ENCODE peak calls at places on chromosomes 16 and 17, in six cellular contexts. One of them, this sample, is unnamed.

GRCh38 chr17:5419959-5420653 is at the start of gene RPAIN:
- DNase-seq in ovary: peak
- DNase-seq in bronchial epithelial cell: peak
- DNase-seq in BE2C: peak
- DNase-seq in Caco-2: peak
- DNase-seq in AG09319: peak
- DNase-seq in this sample: peak

GRCh38 chr17:76679242-76679641 is 31.5 kb downstream of the MXRA7 start:
- DNase-seq in BE2C: no peak
- DNase-seq in Caco-2: no peak
- DNase-seq in AG09319: no peak
- DNase-seq in ovary: no peak
- DNase-seq in bronchial epithelial cell: no peak
- DNase-seq in this sample: no peak

GRCh38 chr16:61313931-61314330 is 722.3 kb downstream of the CDH8 start:
- DNase-seq in bronchial epithelial cell: peak
- DNase-seq in ovary: no peak
- DNase-seq in Caco-2: no peak
- DNase-seq in BE2C: no peak
- DNase-seq in AG09319: no peak
- DNase-seq in this sample: no peak

GRCh38 chr17:73770115-73770848 is 126.0 kb upstream of the SDK2 start:
- DNase-seq in BE2C: peak
- DNase-seq in AG09319: peak
- DNase-seq in bronchial epithelial cell: peak
- DNase-seq in Caco-2: no peak
- DNase-seq in ovary: peak
- DNase-seq in this sample: peak

GRCh38 chr17:76076765-76077581 is 2.0 kb upstream of the ZACN start:
- DNase-seq in Caco-2: no peak
- DNase-seq in AG09319: no peak
- DNase-seq in ovary: no peak
- DNase-seq in BE2C: no peak
- DNase-seq in bronchial epithelial cell: no peak
- DNase-seq in this sample: no peak

GRCh38 chr16:72921106-72921505 is 126.8 kb downstream of the ZFHX3 start:
- DNase-seq in bronchial epithelial cell: no peak
- DNase-seq in Caco-2: no peak
- DNase-seq in AG09319: no peak
- DNase-seq in BE2C: no peak
- DNase-seq in ovary: no peak
- DNase-seq in this sample: no peak

GRCh38 chr17:1779571-1780074 is 17.8 kb downstream of the SERPINF1 start:
- DNase-seq in BE2C: no peak
- DNase-seq in bronchial epithelial cell: peak
- DNase-seq in ovary: peak
- DNase-seq in AG09319: peak
- DNase-seq in Caco-2: no peak
- DNase-seq in this sample: peak

GRCh38 chr17:512926-513325 is 160.3 kb upstream of the RPH3AL start:
- DNase-seq in BE2C: no peak
- DNase-seq in Caco-2: no peak
- DNase-seq in ovary: peak
- DNase-seq in AG09319: peak
- DNase-seq in bronchial epithelial cell: peak
- DNase-seq in this sample: no peak

GRCh38 chr16:81526935-81527334 is 82.3 kb downstream of the CMIP start:
- DNase-seq in Caco-2: no peak
- DNase-seq in AG09319: no peak
- DNase-seq in BE2C: no peak
- DNase-seq in ovary: peak
- DNase-seq in bronchial epithelial cell: peak
- DNase-seq in this sample: no peak

GRCh38 chr17:33316733-33317132 is 23.6 kb upstream of the ASIC2 start:
- DNase-seq in bronchial epithelial cell: no peak
- DNase-seq in AG09319: no peak
- DNase-seq in ovary: no peak
- DNase-seq in BE2C: no peak
- DNase-seq in Caco-2: no peak
- DNase-seq in this sample: no peak

GRCh38 chr17:8013731-8014557 is 11.5 kb downstream of the GUCY2D start:
- DNase-seq in ovary: no peak
- DNase-seq in bronchial epithelial cell: no peak
- DNase-seq in AG09319: no peak
- DNase-seq in Caco-2: no peak
- DNase-seq in BE2C: no peak
- DNase-seq in this sample: no peak

GRCh38 chr16:78608305-78608776 is 508.9 kb downstream of the WWOX start:
- DNase-seq in bronchial epithelial cell: no peak
- DNase-seq in Caco-2: no peak
- DNase-seq in AG09319: no peak
- DNase-seq in BE2C: no peak
- DNase-seq in ovary: peak
- DNase-seq in this sample: no peak
- TF ChIP-seq CTCF in bronchial epithelial cell: no peak
- TF ChIP-seq CTCF in Caco-2: no peak
- TF ChIP-seq CTCF in AG09319: no peak
- TF ChIP-seq CTCF in BE2C: no peak
- TF ChIP-seq CTCF in ovary: no peak
- TF ChIP-seq CTCF in this sample: no peak

GRCh38 chr16:1494129-1494640 is 1.0 kb downstream of the TELO2 start:
- DNase-seq in ovary: peak
- DNase-seq in BE2C: peak
- DNase-seq in bronchial epithelial cell: peak
- DNase-seq in AG09319: peak
- DNase-seq in Caco-2: peak
- DNase-seq in this sample: peak
- TF ChIP-seq CTCF in ovary: no peak
- TF ChIP-seq CTCF in BE2C: peak
- TF ChIP-seq CTCF in bronchial epithelial cell: peak
- TF ChIP-seq CTCF in AG09319: peak
- TF ChIP-seq CTCF in Caco-2: no peak
- TF ChIP-seq CTCF in this sample: peak

GRCh38 chr16:78570409-78571141 is 471.1 kb downstream of the WWOX start:
- DNase-seq in Caco-2: no peak
- DNase-seq in BE2C: no peak
- DNase-seq in bronchial epithelial cell: no peak
- DNase-seq in ovary: no peak
- DNase-seq in AG09319: no peak
- DNase-seq in this sample: no peak
- TF ChIP-seq CTCF in Caco-2: no peak
- TF ChIP-seq CTCF in BE2C: no peak
- TF ChIP-seq CTCF in bronchial epithelial cell: no peak
- TF ChIP-seq CTCF in ovary: no peak
- TF ChIP-seq CTCF in AG09319: no peak
- TF ChIP-seq CTCF in this sample: no peak

GRCh38 chr17:35352284-35352683 is 21.1 kb downstream of the SLFN11 start:
- DNase-seq in AG09319: no peak
- DNase-seq in bronchial epithelial cell: no peak
- DNase-seq in ovary: no peak
- DNase-seq in Caco-2: no peak
- DNase-seq in BE2C: no peak
- DNase-seq in this sample: no peak

GRCh38 chr17:35345445-35345925 is 27.9 kb downstream of the SLFN11 start:
- DNase-seq in BE2C: no peak
- DNase-seq in ovary: no peak
- DNase-seq in Caco-2: no peak
- DNase-seq in bronchial epithelial cell: no peak
- DNase-seq in AG09319: no peak
- DNase-seq in this sample: no peak

GRCh38 chr17:35345926-35346771 is 27.3 kb downstream of the SLFN11 start:
- DNase-seq in BE2C: no peak
- DNase-seq in AG09319: peak
- DNase-seq in ovary: peak
- DNase-seq in bronchial epithelial cell: peak
- DNase-seq in Caco-2: no peak
- DNase-seq in this sample: peak

GRCh38 chr17:35350493-35350892 is 22.9 kb downstream of the SLFN11 start:
- DNase-seq in AG09319: no peak
- DNase-seq in ovary: no peak
- DNase-seq in BE2C: no peak
- DNase-seq in Caco-2: no peak
- DNase-seq in bronchial epithelial cell: no peak
- DNase-seq in this sample: no peak
- TF ChIP-seq CTCF in AG09319: no peak
- TF ChIP-seq CTCF in ovary: no peak
- TF ChIP-seq CTCF in BE2C: no peak
- TF ChIP-seq CTCF in Caco-2: no peak
- TF ChIP-seq CTCF in bronchial epithelial cell: no peak
- TF ChIP-seq CTCF in this sample: no peak

GRCh38 chr17:38809828-38810227 is 10.5 kb upstream of the PIP4K2B start:
- DNase-seq in bronchial epithelial cell: no peak
- DNase-seq in BE2C: no peak
- DNase-seq in AG09319: no peak
- DNase-seq in ovary: no peak
- DNase-seq in Caco-2: no peak
- DNase-seq in this sample: no peak

DNA sequence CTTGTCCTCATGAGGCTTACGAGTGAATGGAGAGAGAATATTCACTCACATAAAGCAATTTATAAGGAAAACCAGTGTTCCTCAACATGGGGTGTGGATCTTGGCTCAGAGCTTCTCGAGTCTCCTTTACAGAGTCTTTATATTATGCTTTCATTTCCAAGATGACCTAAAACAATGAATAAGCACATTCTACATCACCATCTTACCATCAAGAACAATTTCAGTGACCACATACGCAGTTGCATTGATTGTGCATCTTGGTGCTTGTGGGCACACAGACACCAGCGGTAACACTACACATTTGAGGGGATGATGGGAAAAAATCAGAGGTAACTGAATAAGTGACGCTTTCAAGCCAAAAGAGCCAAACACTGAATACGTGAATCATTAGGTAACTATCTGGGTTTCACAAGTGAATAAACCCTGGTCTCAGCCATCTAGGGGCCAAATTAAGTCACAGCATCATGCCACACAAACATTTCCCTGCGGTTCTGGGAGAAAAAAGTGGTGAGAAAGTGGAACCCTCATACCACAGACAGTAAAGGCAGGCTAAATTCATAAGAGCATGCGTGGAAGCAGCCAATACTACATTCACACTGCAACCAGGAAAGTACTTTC is 9.4 kb downstream of the CWC25 start:
- DNase-seq in AG09319: no peak
- DNase-seq in BE2C: no peak
- DNase-seq in ovary: no peak
- DNase-seq in bronchial epithelial cell: peak
- DNase-seq in Caco-2: no peak
- DNase-seq in this sample: peak
- TF ChIP-seq CTCF in AG09319: peak
- TF ChIP-seq CTCF in BE2C: peak
- TF ChIP-seq CTCF in ovary: no peak
- TF ChIP-seq CTCF in bronchial epithelial cell: peak
- TF ChIP-seq CTCF in Caco-2: no peak
- TF ChIP-seq CTCF in this sample: peak

GRCh38 chr16:48632137-48632774 is 22.3 kb upstream of the N4BP1 start:
- DNase-seq in bronchial epithelial cell: no peak
- DNase-seq in Caco-2: peak
- DNase-seq in BE2C: no peak
- DNase-seq in ovary: no peak
- DNase-seq in AG09319: no peak
- DNase-seq in this sample: no peak
- TF ChIP-seq CTCF in bronchial epithelial cell: no peak
- TF ChIP-seq CTCF in Caco-2: no peak
- TF ChIP-seq CTCF in BE2C: no peak
- TF ChIP-seq CTCF in ovary: no peak
- TF ChIP-seq CTCF in AG09319: no peak
- TF ChIP-seq CTCF in this sample: no peak

GRCh38 chr17:46110219-46110618 is 83.0 kb downstream of the KANSL1 start:
- DNase-seq in Caco-2: no peak
- DNase-seq in BE2C: no peak
- DNase-seq in bronchial epithelial cell: no peak
- DNase-seq in ovary: no peak
- DNase-seq in AG09319: no peak
- DNase-seq in this sample: no peak
- TF ChIP-seq CTCF in Caco-2: no peak
- TF ChIP-seq CTCF in BE2C: no peak
- TF ChIP-seq CTCF in bronchial epithelial cell: no peak
- TF ChIP-seq CTCF in ovary: no peak
- TF ChIP-seq CTCF in AG09319: no peak
- TF ChIP-seq CTCF in this sample: no peak

GRCh38 chr17:10316986-10317834 is 55.6 kb downstream of the MYH13 start:
- DNase-seq in AG09319: peak
- DNase-seq in bronchial epithelial cell: no peak
- DNase-seq in Caco-2: peak
- DNase-seq in BE2C: peak
- DNase-seq in ovary: no peak
- DNase-seq in this sample: no peak
- TF ChIP-seq CTCF in AG09319: peak
- TF ChIP-seq CTCF in bronchial epithelial cell: peak
- TF ChIP-seq CTCF in Caco-2: peak
- TF ChIP-seq CTCF in BE2C: peak
- TF ChIP-seq CTCF in ovary: no peak
- TF ChIP-seq CTCF in this sample: peak